ENCODE peak calls at places on chromosomes 13 and 19, in eight cellular contexts. G is A549, T is ovary, E is breast epithelium, B is prostate gland, O is body of pancreas, A is transverse colon, Z is heart left ventricle. X is an unnamed sample.

GRCh38 chr19:49574206-49574755 is 6.1 kb downstream of the NOSIP start:
- DNase-seq in O (no peak), Z (no peak), E (no peak), B (no peak), T (no peak), G (no peak), A (no peak), X (no peak)

GRCh38 chr13:109761695-109762094 is 24.7 kb downstream of the IRS2 start:
- DNase-seq in E (no peak), B (no peak), T (no peak), A (no peak), G (no peak), Z (no peak), O (no peak), X (no peak)

GRCh38 chr13:49620170-49620621 is 8.1 kb upstream of the ARL11 start:
- DNase-seq in E (no peak), A (peak), G (no peak), B (no peak), Z (no peak), O (no peak), T (no peak), X (peak)

GRCh38 chr19:30428281-30428680 is 56.1 kb downstream of the ZNF536 start:
- DNase-seq in E (no peak), A (no peak), Z (no peak), G (no peak), B (no peak), T (no peak), O (no peak), X (no peak)

GRCh38 chr13:39538826-39539555 is 64.0 kb downstream of the LHFPL6 start:
- DNase-seq in E (no peak), A (no peak), G (no peak), T (no peak), Z (no peak), B (no peak), O (no peak), X (no peak)

GRCh38 chr19:10927691-10928562 is 512 bp downstream of the YIPF2 start:
- DNase-seq in B (no peak), O (no peak), G (no peak), T (no peak), E (no peak), Z (no peak), A (no peak), X (no peak)

GRCh38 chr19:58544591-58545285 is 874 bp downstream of the TRIM28 start:
- DNase-seq in E (no peak), A (no peak), Z (peak), T (no peak), B (no peak), O (no peak), G (peak), X (peak)

GRCh38 chr19:799076-799881 is 2.0 kb downstream of the PTBP1 start:
- DNase-seq in O (peak), T (peak), E (no peak), G (no peak), Z (peak), B (no peak), A (peak), X (no peak)

GRCh38 chr13:90070837-90071525 is 1276.5 kb upstream of the MIR17HG start:
- DNase-seq in E (no peak), T (no peak), B (no peak), A (no peak), O (no peak), Z (no peak), G (no peak), X (no peak)

GRCh38 chr19:16660763-16661479 is at the start of gene TMEM38A:
- DNase-seq in T (peak), O (peak), A (peak), Z (peak), G (no peak), B (peak), E (peak), X (peak)

GRCh38 chr19:14023404-14024235 is 4.3 kb upstream of the RLN3 start:
- DNase-seq in E (no peak), B (no peak), Z (no peak), T (no peak), A (peak), G (peak), O (peak), X (peak)
- TF ChIP-seq CTCF in E (peak), B (no peak), Z (peak), T (no peak), A (peak), G (peak), O (peak), X (peak)

DNA sequence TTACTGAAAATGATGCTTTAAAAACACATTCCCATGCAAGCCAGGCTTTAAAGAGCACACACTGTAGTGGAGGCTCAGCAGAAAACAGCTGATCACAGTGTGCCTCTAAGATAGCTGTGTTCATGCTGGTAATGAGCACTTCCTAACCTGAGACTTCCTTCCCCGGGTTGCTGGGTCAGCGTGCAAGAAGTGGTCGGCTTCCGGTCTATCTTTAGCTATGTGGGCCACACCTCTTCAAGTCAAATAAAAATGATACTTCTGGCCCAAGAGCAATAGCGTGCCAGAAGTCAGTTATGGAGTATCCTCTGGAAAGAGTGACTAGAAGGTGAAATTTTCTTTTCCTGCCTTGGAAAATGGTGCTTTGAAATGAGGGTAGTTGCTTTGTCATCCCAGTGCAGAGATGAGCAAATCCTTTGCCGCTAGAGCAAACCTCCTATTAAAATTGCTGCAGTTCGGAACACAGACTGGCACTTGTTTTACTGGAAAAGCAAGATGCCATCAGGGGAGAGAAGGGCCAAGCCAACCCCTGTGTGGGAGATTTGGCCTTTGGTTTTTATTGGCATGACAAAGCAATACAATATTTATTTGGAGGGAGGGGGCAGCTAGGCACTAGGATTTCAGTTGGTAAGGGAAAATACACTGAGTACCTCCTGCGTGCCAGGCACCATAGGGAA is 64.2 kb downstream of the ARHGAP35 start:
- DNase-seq in T (no peak), G (peak), E (peak), A (peak), B (peak), O (peak), Z (peak), X (no peak)
- H3K27ac ChIP-seq in T (no peak), G (peak), E (peak), A (peak), B (peak), O (peak), Z (peak), X (no peak)

DNA sequence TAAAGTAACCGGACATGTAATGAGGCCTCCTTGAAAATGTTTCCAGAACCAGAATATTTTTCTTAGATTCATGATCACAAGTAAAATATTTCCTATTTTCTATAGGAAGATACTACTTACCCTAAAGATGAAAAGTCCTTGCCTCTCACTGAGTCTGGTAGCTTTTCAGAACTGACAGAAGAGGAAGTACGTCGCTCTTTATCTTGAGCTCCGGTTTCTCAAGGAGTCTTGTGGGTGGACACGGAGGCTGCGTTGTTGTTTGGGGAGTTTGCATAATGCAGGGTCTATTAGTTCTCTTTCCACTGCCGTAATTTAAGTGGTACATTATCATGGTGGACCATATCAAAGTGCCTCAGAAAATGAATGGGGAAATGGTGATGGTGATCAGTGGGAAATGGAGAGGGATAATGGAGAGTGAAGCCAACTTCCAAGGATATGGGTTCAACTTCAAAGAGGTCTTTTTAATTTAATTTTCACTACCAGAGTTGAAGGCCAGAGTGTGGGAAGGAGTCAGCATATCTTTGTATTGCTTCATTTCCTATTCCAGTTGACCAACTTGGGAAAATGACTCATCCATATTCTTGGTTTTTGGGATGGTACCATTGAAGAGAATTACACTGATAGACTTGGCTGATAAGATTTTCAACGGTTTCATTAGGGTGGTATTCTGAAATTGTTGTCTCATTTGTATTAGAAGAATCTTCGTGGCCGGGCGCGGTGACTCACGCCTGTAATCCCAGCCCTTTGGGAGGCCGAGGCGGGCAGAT is 23.4 kb downstream of the MBD3L2B start:
- DNase-seq in G (no peak), E (no peak), O (no peak), Z (no peak), B (no peak), A (no peak), T (no peak), X (no peak)
- TF ChIP-seq POLR2A in G (no peak), E (no peak), O (no peak), Z (no peak), B (no peak), A (peak), T (no peak), X (no peak)

DNA sequence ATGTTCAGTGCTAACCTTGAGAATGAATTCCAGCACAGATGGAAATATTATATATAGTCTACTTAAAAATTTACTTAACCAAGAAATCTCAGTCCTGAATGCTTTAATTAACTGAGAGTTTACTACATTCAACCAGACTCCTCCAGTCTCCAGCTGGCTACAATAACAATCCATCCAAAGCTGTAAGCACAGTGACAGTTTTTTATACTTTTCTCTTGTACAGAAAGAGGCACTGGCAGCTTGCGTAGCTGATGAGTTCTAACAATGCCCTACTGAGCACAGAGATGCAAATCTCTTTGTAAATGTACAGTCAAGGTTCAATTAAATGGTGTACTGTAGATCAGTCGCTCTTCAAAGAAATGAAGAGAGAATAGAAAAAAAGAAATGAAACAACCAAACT is 88.6 kb downstream of the SACS start:
- DNase-seq in Z (no peak), G (no peak), E (no peak), O (no peak), B (no peak), T (no peak), A (no peak), X (no peak)
- TF ChIP-seq CTCF in Z (no peak), G (no peak), E (no peak), O (no peak), B (no peak), T (no peak), A (no peak), X (no peak)

GRCh38 chr19:3448616-3449334 is 31.6 kb downstream of the SMIM24 start:
- DNase-seq in E (no peak), T (no peak), Z (no peak), B (no peak), G (no peak), O (no peak), A (no peak), X (no peak)
- H3K27ac ChIP-seq in E (peak), T (peak), Z (no peak), B (no peak), G (peak), O (no peak), A (no peak), X (no peak)